ENCODE peak calls at places on chromosomes 16 and 17, in four cellular contexts. R is H1, A is Peyer's patch, I is IMR-90. C is an unnamed sample.

GRCh38 chr17:37642706-37643105 is 540 bp downstream of the DDX52 start:
- DNase-seq in A (no peak), R (no peak), I (peak; percentile 31), C (no peak)

GRCh38 chr16:79299154-79299799 is 301.3 kb downstream of the MAF start:
- DNase-seq in A (no peak), I (no peak), R (peak; percentile 68), C (peak; percentile 55)

GRCh38 chr17:80474231-80474932 is 2.0 kb downstream of the NPTX1 start:
- DNase-seq in I (peak; percentile 53), R (no peak), A (no peak), C (no peak)

GRCh38 chr17:79811888-79812205 is 15.0 kb upstream of the CBX8 start:
- DNase-seq in R (no peak), I (no peak), A (no peak), C (no peak)

GRCh38 chr16:85402910-85403692 is 210.0 kb upstream of the GSE1 start:
- DNase-seq in I (peak; percentile 77), A (peak; percentile 42), R (no peak), C (no peak)

GRCh38 chr16:80210787-80211186 is 330.0 kb upstream of the DYNLRB2 start:
- DNase-seq in A (no peak), I (no peak), R (no peak), C (no peak)

GRCh38 chr16:86876499-86876898 is 298.1 kb downstream of the FOXL1 start:
- DNase-seq in R (no peak), A (no peak), I (no peak), C (no peak)

GRCh38 chr17:48576479-48577309 is 1.5 kb downstream of the HOXB4 start:
- DNase-seq in I (peak; percentile 83), R (no peak), A (peak; percentile 56), C (peak; percentile 25)

GRCh38 chr17:1590031-1590746 is 27.6 kb upstream of the PITPNA start:
- DNase-seq in A (peak; percentile 88), I (peak; percentile 90), R (no peak), C (peak; percentile 25)

GRCh38 chr16:89737341-89738071 is 16.2 kb downstream of the ZNF276 start:
- DNase-seq in R (no peak), I (no peak), A (no peak), C (no peak)

GRCh38 chr17:6427284-6427781 is 7.6 kb downstream of the AIPL1 start:
- DNase-seq in I (peak; percentile 16), A (no peak), R (no peak), C (no peak)
- TF ChIP-seq CTCF in I (peak; percentile 12), A (no peak), R (no peak), C (no peak)

GRCh38 chr17:4892499-4893221 is 6.7 kb upstream of the C17orf107 start:
- DNase-seq in I (no peak), R (no peak), A (no peak), C (no peak)

GRCh38 chr17:4893721-4894560 is 5.4 kb upstream of the C17orf107 start:
- DNase-seq in R (no peak), I (no peak), A (no peak), C (no peak)

GRCh38 chr17:4892063-4892410 is 7.3 kb upstream of the C17orf107 start:
- DNase-seq in A (no peak), R (no peak), I (no peak), C (no peak)

GRCh38 chr17:4893272-4893671 is 6.1 kb upstream of the C17orf107 start:
- DNase-seq in A (no peak), R (no peak), I (no peak), C (no peak)

DNA sequence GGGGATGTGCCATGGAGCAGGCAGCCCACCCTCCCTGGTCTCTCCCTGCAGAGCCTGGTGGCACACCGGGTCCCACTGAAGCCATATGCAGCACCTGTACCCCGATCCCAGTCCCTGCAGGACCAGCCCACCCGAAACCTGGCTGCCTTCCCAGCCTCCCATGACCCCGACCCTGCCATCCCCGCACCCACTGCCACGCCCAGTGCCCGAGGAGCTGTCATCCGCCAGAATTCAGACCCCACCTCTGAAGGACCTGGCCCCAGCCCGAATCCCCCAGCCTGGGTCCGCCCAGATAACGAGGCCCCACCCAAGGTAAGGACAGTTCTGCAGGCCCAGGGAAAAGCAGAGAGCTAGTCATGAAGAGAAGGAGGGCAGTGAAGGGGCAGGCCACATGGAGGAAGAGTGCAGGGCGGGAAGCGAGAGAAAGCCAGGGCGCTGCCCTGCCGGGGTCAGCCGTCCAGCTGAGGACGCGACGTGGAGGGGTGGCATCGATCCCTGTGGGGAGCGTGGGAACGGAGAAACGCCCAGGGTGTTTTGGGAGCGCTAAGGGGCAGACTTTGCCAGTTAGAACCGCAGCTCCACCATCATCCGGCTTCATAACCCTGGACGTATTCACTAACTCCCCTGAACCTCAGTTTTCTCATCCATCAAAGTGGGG is 7.8 kb upstream of the C17orf107 start:
- DNase-seq in A (no peak), R (no peak), I (no peak), C (no peak)
- TF ChIP-seq POLR2A in A (no peak), R (no peak), I (no peak), C (no peak)

DNA sequence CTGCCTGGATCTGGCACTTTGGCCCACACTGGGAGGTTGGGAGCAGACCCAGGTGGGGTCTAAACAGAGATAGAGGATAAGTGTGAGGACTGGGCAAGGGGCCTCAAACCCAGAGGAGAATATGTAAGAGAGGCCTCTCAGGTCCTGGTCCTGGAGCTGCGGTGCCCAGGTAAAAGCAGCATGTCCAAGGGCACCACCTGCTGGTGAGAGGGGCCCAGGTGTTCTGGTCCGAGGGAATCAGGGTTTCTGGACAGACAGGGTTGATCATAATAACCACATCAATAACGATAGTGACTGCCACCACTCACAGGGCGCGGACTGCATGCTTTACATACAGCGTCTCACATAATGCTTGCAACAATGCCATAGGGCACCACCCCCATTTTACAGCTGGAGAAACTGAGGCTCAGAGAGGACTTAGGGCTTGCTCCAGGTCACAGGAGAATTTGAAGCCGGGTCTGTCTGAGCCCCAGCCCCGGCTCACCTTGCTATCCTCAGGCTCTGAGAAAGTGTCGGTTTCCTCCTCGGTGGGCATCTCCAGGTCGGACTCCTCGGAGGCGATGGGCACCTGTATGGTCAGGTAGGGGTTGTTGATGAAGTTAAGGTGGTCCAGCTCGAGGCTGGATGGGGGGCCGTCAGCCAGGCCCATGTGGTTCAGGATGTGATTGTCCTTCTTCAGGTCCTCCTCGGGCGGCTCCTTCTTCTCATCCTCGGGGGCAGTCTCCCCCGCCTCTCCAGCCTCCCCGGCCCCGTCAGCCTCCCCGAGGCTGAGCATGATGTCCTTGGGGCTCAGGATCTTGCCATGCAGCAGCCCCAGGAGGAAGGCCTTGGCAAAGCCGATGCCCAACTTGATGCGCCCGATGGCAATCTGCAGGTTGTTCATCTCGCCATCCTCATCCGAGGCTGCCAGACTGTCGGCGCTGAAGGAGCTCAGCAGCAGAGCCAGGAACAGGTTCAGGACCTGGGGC is 19.1 kb upstream of the CD79B start:
- DNase-seq in R (no peak), I (no peak), A (peak; percentile 89), C (peak; percentile 69)
- TF ChIP-seq CTCF in R (peak; percentile 80), I (no peak), A (peak; percentile 66), C (peak; percentile 33)

GRCh38 chr17:76529224-76529642 is 8.3 kb downstream of the CYGB start:
- DNase-seq in A (peak; percentile 81), R (no peak), I (peak; percentile 88), C (peak; percentile 38)

GRCh38 chr17:76528528-76529223 is 8.8 kb downstream of the CYGB start:
- DNase-seq in A (peak; percentile 67), R (no peak), I (peak; percentile 28), C (no peak)

GRCh38 chr17:76530826-76531500 is 6.5 kb downstream of the CYGB start:
- DNase-seq in A (no peak), I (no peak), R (no peak), C (no peak)

GRCh38 chr17:76530489-76530814 is 7.1 kb downstream of the CYGB start:
- DNase-seq in I (no peak), R (no peak), A (no peak), C (no peak)

GRCh38 chr17:76529643-76530488 is 7.6 kb downstream of the CYGB start:
- DNase-seq in R (no peak), I (peak; percentile 70), A (peak; percentile 83), C (peak; percentile 43)
- TF ChIP-seq POLR2A in R (no peak), I (peak; percentile 6), A (no peak), C (no peak)

DNA sequence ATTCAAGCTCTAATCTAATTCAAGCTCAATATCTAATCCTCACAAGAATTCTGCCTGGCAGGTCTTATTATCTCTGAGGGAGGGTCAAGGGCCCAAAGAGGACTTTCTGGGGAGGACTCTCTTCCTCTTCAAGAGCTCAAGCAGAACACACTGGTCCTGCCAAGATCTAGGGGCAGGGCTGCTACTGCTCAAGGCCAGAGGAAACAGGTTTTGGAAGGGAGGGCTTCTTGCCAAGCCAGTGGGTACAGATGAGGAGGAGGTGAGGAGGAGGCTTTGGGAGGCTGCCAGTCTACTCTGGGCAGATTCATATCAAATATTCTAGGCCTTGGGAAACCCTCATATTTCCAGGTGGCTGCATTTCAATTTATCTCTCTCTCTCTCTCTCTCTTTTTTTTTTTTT is 51.8 kb upstream of the IL34 start:
- DNase-seq in R (no peak), A (no peak), I (no peak), C (peak; percentile 99)
- TF ChIP-seq CTCF in R (no peak), A (no peak), I (no peak), C (no peak)

GRCh38 chr16:11677959-11678881 is 10.0 kb downstream of the SNN start:
- DNase-seq in I (no peak), A (peak; percentile 47), R (no peak), C (peak; percentile 28)
- TF ChIP-seq POLR2A in I (no peak), A (no peak), R (no peak), C (no peak)

GRCh38 chr16:28063611-28064061 is at the start of gene GSG1L:
- DNase-seq in I (no peak), A (no peak), R (no peak), C (no peak)
- TF ChIP-seq CTCF in I (peak; percentile 14), A (no peak), R (peak; percentile 37), C (peak; percentile 21)

GRCh38 chr17:7445011-7445927 is at the start of gene CHRNB1:
- DNase-seq in R (peak; percentile 80), I (peak; percentile 27), A (peak; percentile 89), C (peak; percentile 90)
- TF ChIP-seq POLR2A in R (no peak), I (no peak), A (no peak), C (peak; percentile 56)

DNA sequence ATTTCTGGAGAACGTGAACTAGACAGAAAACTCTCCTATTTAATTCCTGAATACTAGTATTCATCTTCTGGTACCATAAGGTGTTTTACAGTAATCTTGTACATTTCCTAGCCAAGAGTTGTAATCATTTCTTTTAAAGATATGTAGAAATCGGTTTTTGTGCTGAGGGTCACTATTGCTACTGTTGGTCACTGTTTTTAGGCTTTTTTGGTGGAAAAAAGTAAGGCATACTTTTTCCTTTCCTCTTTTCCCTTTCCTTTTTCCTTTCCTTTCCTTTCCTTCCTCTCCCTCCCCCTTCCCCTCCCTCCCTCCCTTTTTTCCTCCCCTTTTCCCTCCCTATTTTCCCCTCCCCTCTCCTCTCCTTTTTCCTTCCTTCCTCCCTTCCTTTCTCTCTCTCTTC is 706.4 kb upstream of the GOT2 start:
- DNase-seq in A (no peak), R (no peak), I (no peak), C (no peak)
- TF ChIP-seq CTCF in A (no peak), R (no peak), I (no peak), C (no peak)